ENCODE peak calls at places on chromosomes 4 and X, in nine cellular contexts. X is effector memory CD4-positive, alpha-beta T cell; L is body of pancreas; F is left lung; G is right lobe of liver; K is left ventricle myocardium inferior; C is K562; P is tibial artery; H is iPS DF 6.9. E is an unnamed sample. For H3K36me3, the result is how much of the 10 kb centered on the place peaks cover.

GRCh38 chr4:40629401-40630334 is at the start of gene RBM47:
- DNase-seq in X (no peak), L (peak), F (peak), G (peak), K (peak), C (peak), P (peak), H (no peak), E (no peak)

GRCh38 chr4:113781439-113782040 is 20.0 kb upstream of the CAMK2D start:
- DNase-seq in X (no peak), L (no peak), F (no peak), G (no peak), K (no peak), C (peak), P (no peak), H (no peak), E (no peak)

GRCh38 chr4:56630876-56631666 is 50.0 kb downstream of the HOPX start:
- DNase-seq in X (no peak), L (no peak), F (no peak), G (no peak), K (no peak), C (no peak), P (no peak), H (no peak), E (no peak)

GRCh38 chr4:55080174-55080865 is 45.1 kb downstream of the KDR start:
- DNase-seq in X (no peak), L (no peak), F (no peak), G (no peak), K (no peak), C (no peak), P (no peak), H (no peak), E (no peak)

GRCh38 chrX:74420194-74421035 is 878 bp upstream of the SLC16A2 start:
- DNase-seq in X (no peak), L (peak), F (peak), G (peak), K (peak), C (no peak), P (peak), H (no peak), E (no peak)

GRCh38 chrX:109760241-109760921 is 27.3 kb upstream of the ACSL4 start:
- DNase-seq in X (no peak), L (no peak), F (no peak), G (no peak), K (no peak), C (no peak), P (no peak), H (no peak), E (no peak)

GRCh38 chr4:188008377-188008776 is 12.8 kb downstream of the ZFP42 start:
- DNase-seq in X (no peak), L (no peak), F (no peak), G (no peak), K (no peak), C (no peak), P (no peak), H (no peak), E (peak)

GRCh38 chrX:71992711-71993110 is 82.1 kb downstream of the NHSL2 start:
- DNase-seq in X (peak), L (no peak), F (no peak), G (no peak), K (no peak), C (no peak), P (no peak), H (no peak), E (no peak)

GRCh38 chr4:158871050-158871724 is 102.4 kb downstream of the FNIP2 start:
- DNase-seq in X (no peak), L (no peak), F (no peak), G (no peak), K (no peak), C (no peak), P (no peak), H (no peak), E (no peak)

GRCh38 chr4:151627491-151627890 is 133.3 kb downstream of the GATB start:
- DNase-seq in X (no peak), L (no peak), F (no peak), G (no peak), K (no peak), C (no peak), P (no peak), H (no peak), E (no peak)

GRCh38 chr4:27666943-27667342 is 806.3 kb downstream of the STIM2 start:
- DNase-seq in X (no peak), L (no peak), F (no peak), G (no peak), K (no peak), C (peak), P (no peak), H (no peak), E (no peak)

GRCh38 chrX:149129767-149130166 is 375.3 kb downstream of the IDS start:
- DNase-seq in X (no peak), L (no peak), F (no peak), G (no peak), K (no peak), C (peak), P (no peak), H (no peak), E (no peak)

GRCh38 chr4:8086751-8087445 is 71.7 kb downstream of the ABLIM2 start:
- DNase-seq in X (no peak), L (no peak), F (peak), G (no peak), K (no peak), C (no peak), P (no peak), H (no peak), E (no peak)

GRCh38 chrX:101686574-101686973 is 26.9 kb upstream of the ARMCX2 start:
- DNase-seq in X (no peak), L (no peak), F (no peak), G (no peak), K (no peak), C (no peak), P (no peak), H (no peak), E (no peak)

GRCh38 chr4:25769251-25769650 is 93.5 kb downstream of the SEL1L3 start:
- DNase-seq in X (no peak), L (no peak), F (no peak), G (no peak), K (peak), C (no peak), P (no peak), H (no peak), E (no peak)
- H3K4me3 ChIP-seq in X (no peak), L (no peak), F (no peak), G (no peak), K (no peak), C (no peak), P (no peak), H (no peak), E (no peak)

GRCh38 chr4:2702770-2703169 is 53.4 kb downstream of the TNIP2 start:
- DNase-seq in X (no peak), L (no peak), F (no peak), G (no peak), K (no peak), C (no peak), P (no peak), H (no peak), E (no peak)
- H3K36me3 ChIP-seq in X (half or more), L (under half), F (half or more), G (under half), K (half or more), C (half or more), P (half or more), H (under half), E (under half)

DNA sequence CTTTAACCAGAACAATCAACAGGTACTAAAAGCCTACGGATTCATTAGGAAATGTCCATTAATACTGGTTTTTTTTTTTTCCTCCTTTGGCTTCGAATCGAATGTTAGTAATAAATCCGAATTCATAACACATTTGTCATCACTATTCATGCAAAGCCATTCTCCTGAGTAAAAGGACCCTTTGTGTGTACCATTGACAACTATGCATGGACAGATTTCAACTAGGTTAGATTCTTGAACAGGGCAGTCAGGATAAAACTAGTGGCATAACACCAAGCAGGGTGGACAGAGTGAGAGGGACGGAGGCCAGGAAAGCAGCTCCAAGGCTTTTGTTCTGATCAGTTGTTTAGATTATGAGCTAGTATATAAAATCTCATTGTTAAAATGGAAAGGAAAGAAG is 1722.0 kb upstream of the TENM3 start:
- DNase-seq in X (no peak), L (no peak), F (no peak), G (no peak), K (no peak), C (no peak), P (no peak), H (no peak), E (no peak)
- H3K4me3 ChIP-seq in X (no peak), L (no peak), F (no peak), G (no peak), K (no peak), C (no peak), P (no peak), H (no peak), E (no peak)

GRCh38 chrX:40637687-40638086 is 9.7 kb downstream of the CXorf38 start:
- DNase-seq in X (no peak), L (no peak), F (no peak), G (no peak), K (no peak), C (no peak), P (no peak), H (no peak), E (no peak)

GRCh38 chrX:40628506-40628905 is 5.3 kb downstream of the MPC1L start:
- DNase-seq in X (no peak), L (no peak), F (no peak), G (no peak), K (no peak), C (no peak), P (no peak), H (no peak), E (no peak)

DNA sequence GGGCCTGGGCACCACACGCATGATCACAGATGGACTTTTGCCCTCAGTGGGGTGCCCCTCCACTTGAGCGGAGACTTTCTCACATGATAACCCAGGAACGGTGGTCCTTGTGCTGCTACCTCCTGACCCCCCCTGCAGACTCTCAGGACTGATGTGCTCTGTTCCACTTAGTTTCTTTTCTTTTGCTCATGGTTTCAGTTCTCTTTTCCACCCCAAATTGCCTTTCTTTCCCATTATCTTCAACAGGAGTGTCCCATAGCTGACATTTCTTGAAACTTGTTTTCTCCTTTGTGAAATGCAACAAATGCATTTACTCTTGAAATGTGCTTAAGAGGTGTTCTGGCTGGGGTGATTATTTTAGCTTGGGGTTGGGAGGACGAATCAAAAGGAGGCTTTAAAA is 9.0 kb downstream of the MPC1L start:
- DNase-seq in X (no peak), L (no peak), F (no peak), G (no peak), K (no peak), C (no peak), P (no peak), H (no peak), E (no peak)
- H3K36me3 ChIP-seq in X (half or more), L (under half), F (half or more), G (under half), K (half or more), C (half or more), P (half or more), H (under half), E (under half)

E was measured in kidney epithelial cell.